ENCODE peak calls at places on chromosomes 4 and X, in seven cellular contexts. One of them, this sample, is unnamed.
A peak's percentile ranks its signal among the peaks of the same experiment; 100 is the strongest.

GRCh38 chr4:54281060-54281781 is 52.1 kb downstream of the PDGFRA start:
- DNase-seq in mesenchymal stem cell: peak; percentile 82
- DNase-seq in HEK293T: no peak
- DNase-seq in astrocyte: peak; percentile 98
- DNase-seq in T-helper 9 cell: no peak
- DNase-seq in NCI-H2081: no peak
- DNase-seq in KBM-7: peak; percentile 52
- DNase-seq in this sample: no peak

GRCh38 chrX:12567857-12568256 is 223.4 kb upstream of the PRPS2 start:
- DNase-seq in mesenchymal stem cell: no peak
- DNase-seq in HEK293T: peak; percentile 9
- DNase-seq in astrocyte: no peak
- DNase-seq in T-helper 9 cell: no peak
- DNase-seq in NCI-H2081: peak; percentile 30
- DNase-seq in KBM-7: peak; percentile 18
- DNase-seq in this sample: peak; percentile 1

GRCh38 chr4:87035881-87036509 is 101.2 kb downstream of the AFF1 start:
- DNase-seq in mesenchymal stem cell: no peak
- DNase-seq in HEK293T: no peak
- DNase-seq in astrocyte: no peak
- DNase-seq in T-helper 9 cell: no peak
- DNase-seq in NCI-H2081: no peak
- DNase-seq in KBM-7: no peak
- DNase-seq in this sample: no peak

GRCh38 chr4:120749445-120750151 is 172.9 kb downstream of the PRDM5 start:
- DNase-seq in mesenchymal stem cell: no peak
- DNase-seq in HEK293T: no peak
- DNase-seq in astrocyte: no peak
- DNase-seq in T-helper 9 cell: no peak
- DNase-seq in NCI-H2081: peak; percentile 62
- DNase-seq in KBM-7: no peak
- DNase-seq in this sample: no peak

GRCh38 chrX:154019061-154019621 is 561 bp downstream of the IRAK1 start:
- DNase-seq in mesenchymal stem cell: peak; percentile 18
- DNase-seq in HEK293T: peak; percentile 33
- DNase-seq in astrocyte: no peak
- DNase-seq in T-helper 9 cell: peak; percentile 12
- DNase-seq in NCI-H2081: no peak
- DNase-seq in KBM-7: no peak
- DNase-seq in this sample: no peak

GRCh38 chr4:37760840-37761239 is 65.6 kb upstream of the PGM2 start:
- DNase-seq in mesenchymal stem cell: no peak
- DNase-seq in HEK293T: no peak
- DNase-seq in astrocyte: peak; percentile 18
- DNase-seq in T-helper 9 cell: no peak
- DNase-seq in NCI-H2081: no peak
- DNase-seq in KBM-7: no peak
- DNase-seq in this sample: peak; percentile 68

GRCh38 chr4:96652821-96653220 is 812.9 kb downstream of the PDHA2 start:
- DNase-seq in mesenchymal stem cell: no peak
- DNase-seq in HEK293T: no peak
- DNase-seq in astrocyte: no peak
- DNase-seq in T-helper 9 cell: no peak
- DNase-seq in NCI-H2081: no peak
- DNase-seq in KBM-7: no peak
- DNase-seq in this sample: no peak

GRCh38 chr4:78424456-78424855 is 127.1 kb upstream of the ANXA3 start:
- DNase-seq in mesenchymal stem cell: no peak
- DNase-seq in HEK293T: no peak
- DNase-seq in astrocyte: no peak
- DNase-seq in T-helper 9 cell: no peak
- DNase-seq in NCI-H2081: no peak
- DNase-seq in KBM-7: no peak
- DNase-seq in this sample: no peak

GRCh38 chr4:804804-805203 is 21.1 kb downstream of the CPLX1 start:
- DNase-seq in mesenchymal stem cell: no peak
- DNase-seq in HEK293T: no peak
- DNase-seq in astrocyte: no peak
- DNase-seq in T-helper 9 cell: no peak
- DNase-seq in NCI-H2081: no peak
- DNase-seq in KBM-7: no peak
- DNase-seq in this sample: no peak

GRCh38 chr4:110753461-110753860 is 130.6 kb upstream of the PITX2 start:
- DNase-seq in mesenchymal stem cell: no peak
- DNase-seq in HEK293T: no peak
- DNase-seq in astrocyte: peak; percentile 30
- DNase-seq in T-helper 9 cell: no peak
- DNase-seq in NCI-H2081: no peak
- DNase-seq in KBM-7: no peak
- DNase-seq in this sample: peak; percentile 32

GRCh38 chrX:154598656-154599055 is 13.7 kb downstream of the CTAG1A start:
- DNase-seq in mesenchymal stem cell: no peak
- DNase-seq in HEK293T: no peak
- DNase-seq in astrocyte: no peak
- DNase-seq in T-helper 9 cell: no peak
- DNase-seq in NCI-H2081: no peak
- DNase-seq in KBM-7: no peak
- DNase-seq in this sample: no peak

GRCh38 chr4:144711685-144712456 is 65.9 kb downstream of the HHIP start:
- DNase-seq in mesenchymal stem cell: no peak
- DNase-seq in HEK293T: no peak
- DNase-seq in astrocyte: no peak
- DNase-seq in T-helper 9 cell: no peak
- DNase-seq in NCI-H2081: no peak
- DNase-seq in KBM-7: no peak
- DNase-seq in this sample: no peak

GRCh38 chrX:53340852-53341645 is 59.7 kb upstream of the IQSEC2 start:
- DNase-seq in mesenchymal stem cell: no peak
- DNase-seq in HEK293T: no peak
- DNase-seq in astrocyte: no peak
- DNase-seq in T-helper 9 cell: no peak
- DNase-seq in NCI-H2081: no peak
- DNase-seq in KBM-7: no peak
- DNase-seq in this sample: no peak

GRCh38 chr4:6475492-6476020 is 3.1 kb upstream of the PPP2R2C start:
- DNase-seq in mesenchymal stem cell: no peak
- DNase-seq in HEK293T: no peak
- DNase-seq in astrocyte: no peak
- DNase-seq in T-helper 9 cell: no peak
- DNase-seq in NCI-H2081: no peak
- DNase-seq in KBM-7: no peak
- DNase-seq in this sample: no peak

GRCh38 chrX:141960573-141960972 is 56.9 kb downstream of the MAGEC1 start:
- DNase-seq in mesenchymal stem cell: no peak
- DNase-seq in HEK293T: no peak
- DNase-seq in astrocyte: no peak
- DNase-seq in T-helper 9 cell: no peak
- DNase-seq in NCI-H2081: no peak
- DNase-seq in KBM-7: no peak
- DNase-seq in this sample: no peak

GRCh38 chrX:3609800-3610199 is 103.6 kb downstream of the PRKX start:
- DNase-seq in mesenchymal stem cell: peak; percentile 26
- DNase-seq in HEK293T: no peak
- DNase-seq in astrocyte: peak; percentile 88
- DNase-seq in T-helper 9 cell: no peak
- DNase-seq in NCI-H2081: no peak
- DNase-seq in KBM-7: no peak
- DNase-seq in this sample: peak; percentile 48

GRCh38 chr4:169208090-169208455 is 62.7 kb downstream of the SH3RF1 start:
- DNase-seq in mesenchymal stem cell: no peak
- DNase-seq in HEK293T: no peak
- DNase-seq in astrocyte: no peak
- DNase-seq in T-helper 9 cell: no peak
- DNase-seq in NCI-H2081: no peak
- DNase-seq in KBM-7: no peak
- DNase-seq in this sample: peak; percentile 58

GRCh38 chr4:156523492-156523891 is 448.1 kb downstream of the PDGFC start:
- DNase-seq in mesenchymal stem cell: no peak
- DNase-seq in HEK293T: no peak
- DNase-seq in astrocyte: no peak
- DNase-seq in T-helper 9 cell: no peak
- DNase-seq in NCI-H2081: no peak
- DNase-seq in KBM-7: no peak
- DNase-seq in this sample: no peak

GRCh38 chr4:77076889-77077635 is 1.3 kb upstream of the CCNI start:
- DNase-seq in mesenchymal stem cell: no peak
- DNase-seq in HEK293T: no peak
- DNase-seq in astrocyte: no peak
- DNase-seq in T-helper 9 cell: no peak
- DNase-seq in NCI-H2081: no peak
- DNase-seq in KBM-7: no peak
- DNase-seq in this sample: no peak

GRCh38 chrX:69503228-69503834 is 795 bp upstream of the NALF2 start:
- DNase-seq in mesenchymal stem cell: no peak
- DNase-seq in HEK293T: peak; percentile 64
- DNase-seq in astrocyte: no peak
- DNase-seq in T-helper 9 cell: no peak
- DNase-seq in NCI-H2081: peak; percentile 77
- DNase-seq in KBM-7: no peak
- DNase-seq in this sample: peak; percentile 54

GRCh38 chr4:158991534-158992155 is 111.2 kb upstream of the RAPGEF2 start:
- DNase-seq in mesenchymal stem cell: no peak
- DNase-seq in HEK293T: no peak
- DNase-seq in astrocyte: no peak
- DNase-seq in T-helper 9 cell: no peak
- DNase-seq in NCI-H2081: no peak
- DNase-seq in KBM-7: no peak
- DNase-seq in this sample: no peak

GRCh38 chrX:9940397-9940796 is 26.8 kb upstream of the CLDN34 start:
- DNase-seq in mesenchymal stem cell: peak; percentile 81
- DNase-seq in HEK293T: no peak
- DNase-seq in astrocyte: peak; percentile 93
- DNase-seq in T-helper 9 cell: no peak
- DNase-seq in NCI-H2081: no peak
- DNase-seq in KBM-7: no peak
- DNase-seq in this sample: peak; percentile 41

GRCh38 chr4:110869114-110869513 is 246.2 kb upstream of the PITX2 start:
- DNase-seq in mesenchymal stem cell: no peak
- DNase-seq in HEK293T: no peak
- DNase-seq in astrocyte: peak; percentile 86
- DNase-seq in T-helper 9 cell: no peak
- DNase-seq in NCI-H2081: no peak
- DNase-seq in KBM-7: no peak
- DNase-seq in this sample: no peak

GRCh38 chr4:38904090-38904666 is 36.6 kb downstream of the FAM114A1 start:
- DNase-seq in mesenchymal stem cell: no peak
- DNase-seq in HEK293T: no peak
- DNase-seq in astrocyte: no peak
- DNase-seq in T-helper 9 cell: no peak
- DNase-seq in NCI-H2081: no peak
- DNase-seq in KBM-7: no peak
- DNase-seq in this sample: peak; percentile 20

GRCh38 chr4:7043521-7044414 is 596 bp downstream of the TADA2B start:
- DNase-seq in mesenchymal stem cell: peak; percentile 55
- DNase-seq in HEK293T: no peak
- DNase-seq in astrocyte: peak; percentile 27
- DNase-seq in T-helper 9 cell: peak; percentile 39
- DNase-seq in NCI-H2081: peak; percentile 34
- DNase-seq in KBM-7: peak; percentile 48
- DNase-seq in this sample: peak; percentile 50

GRCh38 chrX:44891642-44892041 is 18.7 kb downstream of the KDM6A start:
- DNase-seq in mesenchymal stem cell: no peak
- DNase-seq in HEK293T: no peak
- DNase-seq in astrocyte: no peak
- DNase-seq in T-helper 9 cell: no peak
- DNase-seq in NCI-H2081: no peak
- DNase-seq in KBM-7: no peak
- DNase-seq in this sample: no peak

GRCh38 chr4:5979981-5980380 is 38.2 kb downstream of the C4orf50 start:
- DNase-seq in mesenchymal stem cell: no peak
- DNase-seq in HEK293T: peak; percentile 50
- DNase-seq in astrocyte: no peak
- DNase-seq in T-helper 9 cell: no peak
- DNase-seq in NCI-H2081: peak; percentile 70
- DNase-seq in KBM-7: peak; percentile 19
- DNase-seq in this sample: no peak

GRCh38 chr4:6349896-6350295 is 80.2 kb downstream of the WFS1 start:
- DNase-seq in mesenchymal stem cell: no peak
- DNase-seq in HEK293T: no peak
- DNase-seq in astrocyte: peak; percentile 37
- DNase-seq in T-helper 9 cell: no peak
- DNase-seq in NCI-H2081: no peak
- DNase-seq in KBM-7: no peak
- DNase-seq in this sample: no peak

GRCh38 chrX:17547658-17548057 is 172.7 kb downstream of the NHS start:
- DNase-seq in mesenchymal stem cell: peak; percentile 55
- DNase-seq in HEK293T: no peak
- DNase-seq in astrocyte: peak; percentile 90
- DNase-seq in T-helper 9 cell: no peak
- DNase-seq in NCI-H2081: no peak
- DNase-seq in KBM-7: peak; percentile 39
- DNase-seq in this sample: peak; percentile 76

GRCh38 chrX:103254171-103254824 is 657 bp downstream of the TCEAL8 start:
- DNase-seq in mesenchymal stem cell: peak; percentile 54
- DNase-seq in HEK293T: peak; percentile 43
- DNase-seq in astrocyte: peak; percentile 34
- DNase-seq in T-helper 9 cell: no peak
- DNase-seq in NCI-H2081: peak; percentile 78
- DNase-seq in KBM-7: peak; percentile 62
- DNase-seq in this sample: peak; percentile 90

GRCh38 chr4:13365195-13365594 is 118.9 kb downstream of the RAB28 start:
- DNase-seq in mesenchymal stem cell: no peak
- DNase-seq in HEK293T: no peak
- DNase-seq in astrocyte: no peak
- DNase-seq in T-helper 9 cell: no peak
- DNase-seq in NCI-H2081: no peak
- DNase-seq in KBM-7: no peak
- DNase-seq in this sample: peak; percentile 4

GRCh38 chrX:40091691-40092421 is 5.9 kb downstream of the BCOR start:
- DNase-seq in mesenchymal stem cell: no peak
- DNase-seq in HEK293T: no peak
- DNase-seq in astrocyte: no peak
- DNase-seq in T-helper 9 cell: no peak
- DNase-seq in NCI-H2081: no peak
- DNase-seq in KBM-7: no peak
- DNase-seq in this sample: no peak

GRCh38 chr4:4480205-4480604 is 61.6 kb downstream of the STX18 start:
- DNase-seq in mesenchymal stem cell: no peak
- DNase-seq in HEK293T: no peak
- DNase-seq in astrocyte: no peak
- DNase-seq in T-helper 9 cell: no peak
- DNase-seq in NCI-H2081: no peak
- DNase-seq in KBM-7: no peak
- DNase-seq in this sample: no peak

This sample was measured in cardiac muscle cell.